ENCODE peak calls at places on chromosomes 1 and 21, in six cellular contexts. D is thoracic aorta; F is Jurkat, Clone E6-1; B is CD8-positive, alpha-beta T cell; U is kidney; X is A549. R is an unnamed sample.

GRCh38 chr1:207793327-207793726 is 41.5 kb downstream of the CD46 start:
- DNase-seq in D (no peak), F (no peak), B (no peak), U (no peak), X (no peak), R (no peak)

GRCh38 chr1:162562452-162562828 is 918 bp downstream of the UAP1 start:
- DNase-seq in D (no peak), F (no peak), B (no peak), U (no peak), X (no peak), R (peak)

GRCh38 chr1:79792212-79792575 is 785.7 kb upstream of the ADGRL4 start:
- DNase-seq in D (no peak), F (no peak), B (no peak), U (no peak), X (no peak), R (no peak)

GRCh38 chr1:20233394-20233793 is 47.1 kb upstream of the PLA2G2C start:
- DNase-seq in D (no peak), F (peak), B (no peak), U (no peak), X (no peak), R (no peak)

GRCh38 chr1:110164951-110165350 is 14.7 kb downstream of the SLC6A17 start:
- DNase-seq in D (no peak), F (no peak), B (no peak), U (no peak), X (no peak), R (no peak)

GRCh38 chr1:163275222-163275621 is 46.5 kb upstream of the NUF2 start:
- DNase-seq in D (no peak), F (no peak), B (no peak), U (no peak), X (no peak), R (no peak)

GRCh38 chr1:2973661-2974593 is 47.3 kb upstream of the ACTRT2 start:
- DNase-seq in D (no peak), F (no peak), B (peak), U (no peak), X (no peak), R (peak)

GRCh38 chr1:20178634-20179368 is 7.1 kb upstream of the UBXN10 start:
- DNase-seq in D (no peak), F (no peak), B (no peak), U (peak), X (no peak), R (no peak)

GRCh38 chr1:89799495-89799894 is 21.3 kb upstream of the LRRC8D start:
- DNase-seq in D (no peak), F (peak), B (no peak), U (no peak), X (no peak), R (no peak)

GRCh38 chr1:9593492-9594465 is 5.1 kb downstream of the TMEM201 start:
- DNase-seq in D (no peak), F (peak), B (no peak), U (peak), X (no peak), R (no peak)

GRCh38 chr1:27153549-27153886 is 1.4 kb downstream of the SLC9A1 start:
- DNase-seq in D (no peak), F (no peak), B (no peak), U (peak), X (no peak), R (no peak)

GRCh38 chr1:5847013-5847654 is 145.1 kb downstream of the NPHP4 start:
- DNase-seq in D (no peak), F (peak), B (no peak), U (no peak), X (no peak), R (no peak)

GRCh38 chr1:243396876-243397275 is 141.0 kb downstream of the SDCCAG8 start:
- DNase-seq in D (no peak), F (no peak), B (no peak), U (no peak), X (no peak), R (no peak)

GRCh38 chr1:35261412-35262120 is 6.9 kb upstream of the ZMYM4 start:
- DNase-seq in D (no peak), F (no peak), B (no peak), U (no peak), X (no peak), R (no peak)

GRCh38 chr1:65558215-65558614 is 137.7 kb downstream of the LEPR start:
- DNase-seq in D (no peak), F (no peak), B (no peak), U (no peak), X (no peak), R (no peak)

GRCh38 chr1:58528518-58528917 is 18.0 kb downstream of the OMA1 start:
- DNase-seq in D (no peak), F (no peak), B (no peak), U (no peak), X (no peak), R (no peak)

GRCh38 chr1:75520862-75521261 is 90.1 kb downstream of the SLC44A5 start:
- DNase-seq in D (no peak), F (no peak), B (no peak), U (no peak), X (no peak), R (no peak)

GRCh38 chr1:12372761-12373160 is 142.9 kb downstream of the VPS13D start:
- DNase-seq in D (no peak), F (no peak), B (no peak), U (no peak), X (no peak), R (no peak)

GRCh38 chr1:90356991-90357390 is 360.1 kb downstream of the BARHL2 start:
- DNase-seq in D (no peak), F (no peak), B (no peak), U (no peak), X (no peak), R (no peak)

GRCh38 chr1:97451422-97451821 is 469.4 kb downstream of the DPYD start:
- DNase-seq in D (no peak), F (no peak), B (no peak), U (no peak), X (no peak), R (no peak)

GRCh38 chr1:960371-961131 is at the start of gene KLHL17:
- DNase-seq in D (no peak), F (peak), B (peak), U (peak), X (no peak), R (peak)

GRCh38 chr21:29230541-29231275 is 68.0 kb upstream of the BACH1 start:
- DNase-seq in D (no peak), F (no peak), B (no peak), U (no peak), X (no peak), R (no peak)

GRCh38 chr1:41482001-41482765 is 2.3 kb downstream of the EDN2 start:
- DNase-seq in D (no peak), F (no peak), B (no peak), U (peak), X (no peak), R (peak)
- H3K4me3 ChIP-seq in D (no peak), F (no peak), B (no peak), U (no peak), X (no peak), R (no peak)

GRCh38 chr1:228445867-228446584 is 29.4 kb upstream of the TRIM17 start:
- DNase-seq in D (no peak), F (no peak), B (peak), U (no peak), X (peak), R (peak)
- H3K4me3 ChIP-seq in D (peak), F (no peak), B (peak), U (peak), X (peak), R (peak)

GRCh38 chr21:33238565-33239255 is 9.0 kb downstream of the IFNAR2 start:
- DNase-seq in D (no peak), F (no peak), B (no peak), U (no peak), X (no peak), R (no peak)
- H3K4me3 ChIP-seq in D (no peak), F (no peak), B (no peak), U (no peak), X (no peak), R (no peak)

GRCh38 chr1:153677718-153678518 is 570 bp upstream of the NPR1 start:
- DNase-seq in D (no peak), F (no peak), B (peak), U (peak), X (peak), R (peak)
- H3K4me3 ChIP-seq in D (peak), F (no peak), B (peak), U (peak), X (peak), R (peak)

DNA sequence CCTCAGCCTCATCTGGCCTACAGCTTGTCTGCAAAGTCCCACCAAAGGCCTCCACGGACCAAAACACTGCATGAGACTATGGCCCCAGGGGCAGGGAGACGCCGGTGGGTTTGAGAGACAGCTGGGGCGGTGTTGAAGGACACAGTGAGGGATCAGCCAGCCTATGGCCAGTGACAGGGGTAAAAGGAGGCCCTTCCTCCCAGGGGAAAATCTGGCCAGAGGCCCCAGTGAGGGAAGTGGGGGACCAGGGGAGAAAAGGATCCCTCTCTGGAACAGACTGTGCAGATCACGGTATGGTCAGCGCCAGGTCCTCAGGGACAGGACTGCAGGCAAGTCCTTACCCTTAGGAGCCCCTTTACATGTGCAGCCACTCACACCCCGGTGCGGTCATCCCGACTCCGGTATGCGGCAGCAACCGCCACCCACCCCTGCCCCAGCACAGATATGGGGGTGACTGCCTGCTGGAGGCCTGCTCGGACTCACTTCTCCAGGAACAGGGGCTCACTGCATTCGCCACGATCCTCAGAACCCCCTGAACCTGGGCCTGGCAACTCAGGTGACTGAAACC is 1.3 kb downstream of the CERS2 start:
- DNase-seq in D (no peak), F (no peak), B (no peak), U (no peak), X (no peak), R (no peak)
- H3K4me3 ChIP-seq in D (peak), F (peak), B (peak), U (peak), X (peak), R (peak)

GRCh38 chr1:23341829-23342697 is 2.0 kb downstream of the HNRNPR start:
- DNase-seq in D (no peak), F (peak), B (no peak), U (no peak), X (no peak), R (no peak)
- H3K4me3 ChIP-seq in D (peak), F (peak), B (peak), U (peak), X (peak), R (no peak)

DNA sequence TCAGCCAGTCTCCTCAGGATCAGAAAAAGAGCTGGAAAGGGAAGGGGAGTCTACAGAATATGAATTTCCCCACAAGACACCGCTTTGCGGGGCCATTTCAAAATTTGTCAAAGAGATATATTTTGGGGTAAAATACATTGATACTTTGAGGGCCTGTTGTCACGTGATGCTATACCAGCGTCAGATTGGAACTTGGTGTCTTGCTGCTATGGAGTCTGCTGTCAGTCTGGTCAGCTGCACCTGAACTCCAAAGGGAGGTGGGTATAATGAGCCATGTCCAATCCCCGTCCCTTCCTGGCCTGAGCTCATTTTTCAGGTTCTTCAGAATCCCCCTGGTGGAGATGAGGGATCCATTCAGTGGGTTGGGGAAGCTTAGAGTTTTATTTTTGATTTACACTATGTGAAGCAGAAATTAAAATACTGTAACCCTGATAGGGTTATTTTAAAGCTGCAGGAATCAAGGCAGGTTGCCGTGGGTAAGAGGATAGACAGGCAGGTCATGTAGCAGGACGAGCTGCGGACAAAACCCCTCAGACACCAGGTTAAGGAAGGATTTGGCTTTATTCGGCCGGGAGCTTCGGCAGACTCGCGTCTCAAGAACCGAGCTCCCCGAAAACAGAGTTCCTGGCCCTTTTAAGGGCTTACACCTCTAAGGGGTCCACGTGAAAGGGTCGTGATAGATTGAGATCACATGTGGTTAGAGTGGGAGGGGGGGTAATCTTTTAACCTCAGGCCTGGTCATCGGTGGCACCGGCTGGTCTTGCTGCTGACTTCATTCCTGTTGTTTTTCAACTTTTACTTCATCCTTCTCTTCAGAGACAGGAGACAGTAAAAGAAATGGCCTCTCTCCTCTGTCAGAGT is 2.2 kb upstream of the POFUT2 start:
- DNase-seq in D (no peak), F (no peak), B (peak), U (no peak), X (peak), R (peak)
- H3K4me3 ChIP-seq in D (no peak), F (no peak), B (no peak), U (no peak), X (no peak), R (no peak)

GRCh38 chr1:184940226-184940625 is 34.1 kb downstream of the NIBAN1 start:
- DNase-seq in D (no peak), F (no peak), B (no peak), U (no peak), X (no peak), R (no peak)
- H3K4me3 ChIP-seq in D (no peak), F (no peak), B (no peak), U (no peak), X (no peak), R (no peak)

R was measured in lower leg skin.